ENCODE peak calls at places on chromosomes 13 and 19, in six cellular contexts. Q is suprapubic skin, M is heart left ventricle, A is K562, B is sigmoid colon, D is breast epithelium. X is an unnamed sample.

GRCh38 chr19:17328517-17329060 is 6.1 kb downstream of the ANO8 start:
- DNase-seq in Q (no peak), B (no peak), M (no peak), A (peak), D (no peak), X (no peak)

GRCh38 chr13:84191199-84191598 is 308.9 kb upstream of the SLITRK1 start:
- DNase-seq in M (no peak), Q (no peak), B (no peak), A (no peak), D (no peak), X (no peak)

GRCh38 chr13:98461525-98462240 is 115.2 kb downstream of the STK24 start:
- DNase-seq in M (no peak), Q (peak), D (no peak), A (no peak), B (peak), X (no peak)

GRCh38 chr19:409515-410242 is 732 bp upstream of the C2CD4C start:
- DNase-seq in M (peak), Q (peak), B (peak), A (peak), D (no peak), X (peak)

GRCh38 chr19:19335408-19336158 is 15.0 kb downstream of the MAU2 start:
- DNase-seq in D (peak), M (no peak), Q (no peak), B (no peak), A (no peak), X (no peak)

GRCh38 chr13:105638446-105638845 is 897.0 kb downstream of the EFNB2 start:
- DNase-seq in B (no peak), M (no peak), Q (no peak), D (no peak), A (no peak), X (no peak)

GRCh38 chr13:46896346-46897138 is at the start of gene HTR2A:
- DNase-seq in Q (no peak), A (no peak), D (peak), M (peak), B (peak), X (no peak)

GRCh38 chr19:42178791-42179500 is 38.5 kb downstream of the DEDD2 start:
- DNase-seq in Q (no peak), D (no peak), M (no peak), B (no peak), A (peak), X (no peak)

GRCh38 chr13:114110091-114110829 is 22.2 kb downstream of the RASA3 start:
- DNase-seq in A (no peak), M (no peak), D (no peak), Q (peak), B (peak), X (no peak)

GRCh38 chr19:2607712-2608601 is 94.5 kb downstream of the GNG7 start:
- DNase-seq in Q (no peak), D (no peak), B (peak), M (no peak), A (no peak), X (no peak)

GRCh38 chr13:32426981-32427851 is 714 bp downstream of the N4BP2L1 start:
- DNase-seq in A (no peak), Q (peak), M (peak), D (peak), B (peak), X (no peak)

GRCh38 chr19:18098891-18099622 is 1.5 kb downstream of the MAST3 start:
- DNase-seq in A (peak), D (no peak), M (no peak), Q (no peak), B (no peak), X (no peak)

GRCh38 chr13:57633950-57634828 is 2.6 kb downstream of the PCDH17 start:
- DNase-seq in A (no peak), Q (peak), B (peak), D (no peak), M (peak), X (no peak)

GRCh38 chr13:94339116-94339687 is 140.3 kb downstream of the DCT start:
- DNase-seq in D (no peak), B (no peak), Q (no peak), A (no peak), M (no peak), X (no peak)

GRCh38 chr19:30044273-30045259 is 102.5 kb downstream of the URI1 start:
- DNase-seq in Q (no peak), M (no peak), D (no peak), A (no peak), B (no peak), X (no peak)

GRCh38 chr13:58302349-58302748 is 670.8 kb downstream of the PCDH17 start:
- DNase-seq in Q (no peak), D (no peak), A (no peak), M (no peak), B (no peak), X (no peak)

GRCh38 chr19:5692785-5693194 is 2.7 kb downstream of the RPL36 start:
- DNase-seq in D (no peak), M (no peak), Q (no peak), B (no peak), A (no peak), X (no peak)

GRCh38 chr13:44364019-44364418 is 9.6 kb upstream of the SERP2 start:
- DNase-seq in Q (no peak), M (peak), B (no peak), A (no peak), D (no peak), X (no peak)

GRCh38 chr19:19595171-19595701 is 23.3 kb downstream of the PBX4 start:
- DNase-seq in Q (no peak), A (no peak), B (no peak), D (peak), M (no peak), X (no peak)

GRCh38 chr13:35472308-35473008 is 4.0 kb downstream of the MAB21L1 start:
- DNase-seq in Q (no peak), M (no peak), D (no peak), A (no peak), B (no peak), X (no peak)

GRCh38 chr13:110106726-110107125 is 200.2 kb downstream of the COL4A1 start:
- DNase-seq in D (no peak), M (peak), B (peak), A (no peak), Q (no peak), X (no peak)

GRCh38 chr13:52348983-52349780 is 56.8 kb downstream of the THSD1 start:
- DNase-seq in Q (no peak), B (no peak), A (no peak), M (no peak), D (no peak), X (peak)

GRCh38 chr19:18464646-18465045 is 26.7 kb upstream of the ISYNA1 start:
- DNase-seq in Q (peak), B (peak), M (peak), A (no peak), D (peak), X (peak)

GRCh38 chr13:40292536-40292935 is 373.9 kb downstream of the FOXO1 start:
- DNase-seq in D (no peak), Q (no peak), M (no peak), A (no peak), B (no peak), X (no peak)

GRCh38 chr19:2032296-2032941 is 16.9 kb upstream of the BTBD2 start:
- DNase-seq in M (peak), B (peak), Q (peak), A (no peak), D (peak), X (peak)

GRCh38 chr19:8081569-8082550 is 29.3 kb downstream of the CCL25 start:
- DNase-seq in Q (no peak), D (no peak), M (no peak), B (no peak), A (no peak), X (no peak)

GRCh38 chr19:42412661-42413076 is 14.5 kb downstream of the LIPE start:
- DNase-seq in D (no peak), M (peak), A (no peak), B (no peak), Q (no peak), X (no peak)

GRCh38 chr13:110392510-110393233 is 85.6 kb downstream of the COL4A2 start:
- DNase-seq in B (no peak), D (no peak), M (no peak), A (no peak), Q (no peak), X (no peak)

GRCh38 chr13:28636677-28637317 is 22.1 kb upstream of the POMP start:
- DNase-seq in A (peak), Q (no peak), B (no peak), D (peak), M (no peak), X (peak)

GRCh38 chr19:43901395-43902390 is 33.4 kb downstream of the ZNF45 start:
- DNase-seq in Q (peak), B (peak), D (peak), A (peak), M (peak), X (peak)

GRCh38 chr13:108155185-108156106 is 59.9 kb downstream of the LIG4 start:
- DNase-seq in B (no peak), A (peak), Q (no peak), D (no peak), M (peak), X (peak)

GRCh38 chr13:37106642-37107041 is 1.2 kb upstream of the CSNK1A1L start:
- DNase-seq in M (no peak), Q (no peak), A (no peak), D (no peak), B (no peak), X (no peak)

GRCh38 chr19:37160153-37160552 is 12.3 kb downstream of the ZNF585A start:
- DNase-seq in Q (no peak), A (no peak), B (no peak), M (no peak), D (no peak), X (no peak)

GRCh38 chr13:101649490-101650126 is 197.1 kb downstream of the ITGBL1 start:
- DNase-seq in A (no peak), Q (no peak), D (no peak), M (no peak), B (no peak), X (peak)

GRCh38 chr19:2095338-2095938 is 688 bp downstream of the MOB3A start:
- DNase-seq in Q (no peak), B (peak), M (peak), A (peak), D (no peak), X (no peak)

GRCh38 chr19:10113964-10114650 is 2.6 kb downstream of the P2RY11 start:
- DNase-seq in D (no peak), A (peak), M (no peak), B (no peak), Q (no peak), X (no peak)
- TF ChIP-seq POLR2A in D (no peak), A (peak), M (no peak), B (no peak), Q (no peak), X (peak)

GRCh38 chr19:35708391-35708790 is 4.0 kb downstream of the ZBTB32 start:
- DNase-seq in M (no peak), Q (no peak), D (no peak), B (no peak), A (no peak), X (no peak)

GRCh38 chr19:35696835-35697234 is 7.5 kb upstream of the ZBTB32 start:
- DNase-seq in Q (no peak), D (no peak), A (no peak), M (no peak), B (no peak), X (no peak)

GRCh38 chr19:35703343-35703742 is 1.0 kb upstream of the ZBTB32 start:
- DNase-seq in M (no peak), Q (no peak), A (no peak), B (no peak), D (no peak), X (no peak)

GRCh38 chr19:35704218-35704617 is at the start of gene ZBTB32:
- DNase-seq in Q (no peak), A (peak), D (no peak), B (no peak), M (peak), X (no peak)

DNA sequence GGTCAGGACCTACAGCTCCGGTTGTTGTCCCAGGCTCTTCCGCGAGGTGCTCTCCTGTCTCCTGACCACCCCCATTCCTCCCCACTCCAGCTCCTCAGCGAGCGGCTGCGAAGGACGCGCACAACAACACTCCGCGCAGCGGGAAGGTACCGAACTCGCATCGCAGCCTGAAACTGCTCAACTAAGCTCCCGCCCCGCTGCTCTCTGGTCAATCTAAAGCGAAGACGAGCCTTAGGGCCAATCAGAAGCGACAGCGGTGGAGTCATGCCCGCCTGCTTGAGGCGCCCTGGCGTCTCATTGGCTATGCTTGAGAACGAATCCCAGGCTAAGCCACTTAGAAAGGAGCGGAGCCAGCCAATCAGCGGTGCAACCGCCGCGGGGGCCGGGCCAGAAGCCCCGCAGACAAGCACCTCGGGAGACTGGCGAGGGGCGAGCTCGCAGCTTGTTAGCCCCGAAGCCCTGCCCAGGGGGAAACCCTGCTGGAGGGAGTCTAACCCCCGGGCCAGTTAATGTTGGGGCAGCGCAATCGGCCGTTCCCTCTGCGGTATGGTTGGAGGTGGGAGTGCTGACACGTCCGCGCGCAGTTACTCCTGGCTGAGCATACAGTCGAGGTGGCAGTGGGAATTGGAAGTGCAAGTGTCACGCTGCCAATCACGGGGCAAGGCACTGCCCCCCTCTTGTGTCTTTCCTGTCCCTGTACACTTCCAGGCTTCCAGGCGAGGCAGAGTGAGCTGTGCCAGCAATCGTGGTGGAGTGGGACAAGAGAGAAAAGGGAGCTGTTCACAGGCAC is 1.9 kb upstream of the ZBTB32 start:
- DNase-seq in D (peak), M (peak), B (peak), Q (peak), A (peak), X (peak)
- TF ChIP-seq POLR2A in D (no peak), M (no peak), B (no peak), Q (no peak), A (no peak), X (peak)

GRCh38 chr19:40366697-40367561 is 18.4 kb downstream of the PLD3 start:
- DNase-seq in Q (no peak), M (no peak), A (peak), D (no peak), B (no peak), X (no peak)

GRCh38 chr19:40365010-40365409 is 16.5 kb downstream of the PLD3 start:
- DNase-seq in Q (no peak), B (no peak), D (no peak), M (no peak), A (no peak), X (no peak)

GRCh38 chr19:40363128-40363527 is 14.6 kb downstream of the PLD3 start:
- DNase-seq in D (no peak), M (no peak), Q (no peak), B (no peak), A (peak), X (no peak)

GRCh38 chr19:40367577-40368434 is 19.3 kb downstream of the PLD3 start:
- DNase-seq in B (no peak), D (no peak), M (no peak), A (no peak), Q (no peak), X (no peak)

DNA sequence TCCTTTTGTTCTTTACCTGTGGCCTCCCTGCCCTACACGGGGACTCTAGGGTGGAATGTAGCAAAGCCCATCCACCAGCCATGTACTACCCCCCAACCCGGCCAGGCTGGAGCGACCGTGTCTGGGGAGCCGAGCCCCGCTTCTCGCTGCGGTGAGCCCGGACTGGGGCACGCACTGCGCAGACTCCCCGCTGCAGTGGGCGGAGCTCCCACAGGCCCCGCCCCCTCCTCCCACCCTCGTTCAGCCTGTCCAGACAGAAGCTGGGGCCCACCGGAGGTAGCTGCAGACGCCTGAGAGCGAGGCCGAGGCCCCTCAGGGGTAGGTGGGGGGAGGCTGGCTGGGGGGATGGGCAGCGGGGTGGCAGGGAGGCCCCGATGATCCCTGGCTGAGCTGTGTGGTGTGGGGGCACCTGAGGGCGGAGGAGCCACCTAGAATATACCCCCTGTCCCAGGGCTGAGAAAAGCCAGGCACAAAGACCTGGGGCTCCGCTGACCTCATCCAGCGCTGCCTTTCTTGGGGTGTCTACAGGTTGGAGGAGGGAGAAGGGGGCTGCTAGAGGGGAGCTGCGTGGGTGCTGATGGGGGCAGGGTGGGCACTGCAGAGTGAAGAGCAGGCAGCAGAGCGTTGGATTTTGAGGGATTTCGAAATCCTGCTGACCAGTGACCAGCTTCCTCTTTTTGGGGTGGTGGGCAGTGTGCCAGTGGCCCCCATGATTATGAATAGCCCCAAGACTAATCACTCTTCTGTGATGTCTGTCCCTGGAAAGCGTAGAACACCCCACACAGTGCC is 17.3 kb downstream of the PLD3 start:
- DNase-seq in Q (no peak), M (peak), A (peak), B (peak), D (peak), X (peak)
- TF ChIP-seq POLR2A in Q (no peak), M (no peak), A (peak), B (no peak), D (no peak), X (peak)

DNA sequence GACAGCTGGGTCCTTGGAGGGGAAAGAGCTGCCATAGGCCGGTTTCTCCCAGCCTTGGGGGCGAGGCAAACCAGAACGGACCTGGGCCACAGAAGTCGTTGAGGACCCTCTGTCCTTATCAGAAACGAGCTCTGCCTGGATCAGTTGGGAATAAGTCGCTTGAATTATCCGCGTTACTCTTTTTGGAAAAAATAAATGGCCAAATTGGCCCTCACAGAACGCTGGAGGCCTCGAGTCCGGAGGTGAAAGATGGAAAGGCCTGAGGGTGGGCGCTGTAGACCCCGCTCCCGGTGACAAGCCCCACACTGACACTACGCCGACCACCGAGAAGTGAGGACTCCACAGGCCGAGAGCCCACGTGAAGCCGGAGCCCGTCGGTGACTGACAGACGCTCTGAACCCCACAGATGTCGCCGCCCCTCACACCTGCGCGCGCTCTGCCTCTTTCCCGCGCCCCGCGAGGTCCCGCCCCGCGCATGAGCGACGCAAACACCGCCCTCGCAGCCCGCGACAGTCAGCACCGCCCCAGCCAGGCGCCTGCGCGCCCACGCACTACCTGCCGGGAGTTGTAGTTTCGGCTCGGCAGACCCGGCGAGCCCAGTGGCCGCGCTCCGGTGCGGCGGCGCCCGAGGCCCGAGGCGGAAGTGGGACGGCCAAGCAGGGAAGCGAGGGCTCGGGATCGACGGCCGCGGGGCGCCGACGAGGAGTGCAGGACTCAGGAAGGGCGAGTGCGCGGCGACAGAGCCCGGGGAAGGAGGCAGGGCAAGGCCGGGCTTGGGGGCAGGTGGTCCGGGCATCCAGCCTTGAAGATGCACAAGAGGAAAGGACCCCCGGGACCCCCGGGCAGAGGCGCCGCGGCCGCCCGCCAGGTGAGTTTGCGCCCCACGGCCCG is at the start of the genes BRME1 and CC2D1A:
- DNase-seq in M (peak), Q (peak), B (peak), D (peak), A (peak), X (peak)
- TF ChIP-seq POLR2A in M (no peak), Q (no peak), B (no peak), D (peak), A (peak), X (peak)

GRCh38 chr13:30409911-30410704 is 12.2 kb upstream of the UBE2L5 start:
- DNase-seq in A (no peak), B (peak), D (no peak), M (peak), Q (no peak), X (peak)

GRCh38 chr13:30406779-30407416 is 15.4 kb upstream of the UBE2L5 start:
- DNase-seq in M (no peak), Q (no peak), A (no peak), D (no peak), B (no peak), X (no peak)

GRCh38 chr13:30412351-30412750 is 9.9 kb upstream of the UBE2L5 start:
- DNase-seq in B (no peak), M (no peak), Q (no peak), A (no peak), D (no peak), X (no peak)

GRCh38 chr13:30410705-30411125 is 11.6 kb upstream of the UBE2L5 start:
- DNase-seq in M (no peak), D (no peak), A (no peak), Q (no peak), B (no peak), X (no peak)

GRCh38 chr13:30408319-30409101 is 13.8 kb upstream of the UBE2L5 start:
- DNase-seq in B (peak), A (peak), Q (peak), M (peak), D (peak), X (peak)
- TF ChIP-seq POLR2A in B (no peak), A (no peak), Q (no peak), M (no peak), D (no peak), X (no peak)

GRCh38 chr13:113105032-113105993 is at the start of gene F7:
- DNase-seq in M (no peak), A (no peak), D (no peak), Q (no peak), B (no peak), X (no peak)
- TF ChIP-seq POLR2A in M (no peak), A (no peak), D (no peak), Q (no peak), B (no peak), X (no peak)

GRCh38 chr19:56312787-56313343 is 1.8 kb downstream of the ZSCAN5A start:
- DNase-seq in Q (no peak), A (no peak), B (no peak), M (no peak), D (no peak), X (no peak)

GRCh38 chr19:56314584-56315075 is at the start of gene ZSCAN5A:
- DNase-seq in M (peak), Q (peak), B (peak), D (peak), A (peak), X (peak)

GRCh38 chr19:56316728-56317127 is 2.1 kb upstream of the ZSCAN5A start:
- DNase-seq in M (no peak), Q (no peak), D (no peak), A (no peak), B (no peak), X (no peak)

GRCh38 chr19:56314018-56314583 is 538 bp downstream of the ZSCAN5A start:
- DNase-seq in D (no peak), A (no peak), M (no peak), B (no peak), Q (no peak), X (peak)

GRCh38 chr19:56315076-56315828 is 613 bp upstream of the ZSCAN5A start:
- DNase-seq in B (peak), D (peak), M (peak), Q (peak), A (peak), X (peak)
- TF ChIP-seq POLR2A in B (no peak), D (no peak), M (no peak), Q (no peak), A (no peak), X (peak)